ENCODE peak calls at places on chromosomes 4 and X, in seven cellular contexts. R is esophagus squamous epithelium, J is cardiac muscle cell, Y is trophoblast cell, Q is right atrium auricular region, A is body of pancreas, U is left ventricle myocardium inferior. P is an unnamed sample. For H3K4me1, the result is how much of the 10 kb centered on the place peaks cover.

GRCh38 chr4:133154725-133155124 is 5.6 kb downstream of the PCDH10 start:
- DNase-seq in U (no peak), R (no peak), Y (peak), A (no peak), J (peak), Q (no peak), P (no peak)

GRCh38 chrX:1387141-1387776 is 4.7 kb downstream of the SLC25A6 start:
- DNase-seq in Q (peak), Y (no peak), R (no peak), U (no peak), A (peak), J (no peak), P (no peak)

GRCh38 chrX:109347618-109348017 is 134.3 kb downstream of the GUCY2F start:
- DNase-seq in Y (no peak), A (no peak), J (no peak), U (no peak), R (no peak), Q (no peak), P (no peak)

GRCh38 chr4:46484881-46485280 is 95.0 kb upstream of the GABRA2 start:
- DNase-seq in A (no peak), R (no peak), Y (no peak), U (no peak), J (no peak), Q (no peak), P (no peak)

GRCh38 chr4:145609494-145610427 is 9.4 kb upstream of the MMAA start:
- DNase-seq in A (peak), Q (peak), R (no peak), Y (peak), J (peak), U (peak), P (peak)

GRCh38 chr4:13829457-13829856 is 201.9 kb upstream of the BOD1L1 start:
- DNase-seq in R (no peak), U (no peak), J (no peak), Y (no peak), Q (no peak), A (no peak), P (no peak)

GRCh38 chrX:136711147-136711546 is 63.2 kb downstream of the CD40LG start:
- DNase-seq in J (peak), A (no peak), Y (no peak), Q (no peak), R (no peak), U (peak), P (peak)

GRCh38 chr4:40481977-40482376 is 146.8 kb downstream of the CHRNA9 start:
- DNase-seq in U (no peak), Y (no peak), A (no peak), Q (no peak), J (no peak), R (no peak), P (no peak)

GRCh38 chr4:153223418-153223792 is 19.2 kb downstream of the TRIM2 start:
- DNase-seq in J (peak), R (no peak), U (no peak), A (no peak), Q (no peak), Y (no peak), P (no peak)

GRCh38 chrX:17192111-17192510 is 182.9 kb upstream of the NHS start:
- DNase-seq in Y (no peak), Q (no peak), A (no peak), U (no peak), R (no peak), J (no peak), P (no peak)

GRCh38 chr4:169377367-169377766 is 106.6 kb upstream of the SH3RF1 start:
- DNase-seq in Y (no peak), Q (no peak), U (no peak), J (no peak), A (no peak), R (no peak), P (no peak)

GRCh38 chrX:1531106-1531890 is 5.7 kb downstream of the P2RY8 start:
- DNase-seq in Y (no peak), J (no peak), R (no peak), A (no peak), Q (no peak), U (no peak), P (no peak)

GRCh38 chr4:63906660-63907146 is 502.5 kb downstream of the TECRL start:
- DNase-seq in A (no peak), U (no peak), R (no peak), Y (no peak), Q (no peak), J (no peak), P (no peak)

GRCh38 chrX:13487731-13488505 is 81.5 kb upstream of the EGFL6 start:
- DNase-seq in J (peak), R (no peak), A (peak), U (no peak), Q (no peak), Y (peak), P (peak)

GRCh38 chr4:38004062-38004461 is 43.9 kb downstream of the PTTG2 start:
- DNase-seq in U (no peak), Y (no peak), R (no peak), J (no peak), Q (no peak), A (no peak), P (no peak)

GRCh38 chrX:42143866-42144592 is 220.7 kb upstream of the CASK start:
- DNase-seq in R (no peak), U (no peak), Q (no peak), A (no peak), Y (no peak), J (peak), P (no peak)

GRCh38 chr4:44869222-44869882 is 143.0 kb upstream of the GNPDA2 start:
- DNase-seq in A (no peak), Y (no peak), J (no peak), R (no peak), U (no peak), Q (no peak), P (no peak)

GRCh38 chr4:125323547-125324100 is 8.9 kb downstream of the FAT4 start:
- DNase-seq in J (peak), R (no peak), Y (no peak), U (no peak), A (no peak), Q (no peak), P (no peak)

GRCh38 chr4:147233-147632 is 22.9 kb downstream of the ZNF718 start:
- DNase-seq in J (no peak), Y (no peak), U (no peak), R (no peak), Q (no peak), A (no peak), P (no peak)

GRCh38 chr4:87236851-87237250 is 16.4 kb upstream of the KLHL8 start:
- DNase-seq in R (no peak), A (no peak), J (no peak), U (no peak), Y (peak), Q (no peak), P (no peak)

GRCh38 chr4:141153751-141154510 is 20.7 kb upstream of the RNF150 start:
- DNase-seq in R (no peak), A (no peak), U (no peak), J (peak), Q (no peak), Y (no peak), P (no peak)

GRCh38 chrX:22136711-22137110 is 104.6 kb downstream of the PHEX start:
- DNase-seq in U (no peak), J (no peak), A (no peak), Q (no peak), R (no peak), Y (no peak), P (no peak)

GRCh38 chrX:39638526-39638925 is 459.2 kb downstream of the BCOR start:
- DNase-seq in Y (no peak), J (no peak), Q (no peak), A (no peak), U (no peak), R (no peak), P (no peak)
- H3K4me1 ChIP-seq in Y (under half), J (under half), Q (under half), A (under half), U (under half), R (under half), P (under half)

DNA sequence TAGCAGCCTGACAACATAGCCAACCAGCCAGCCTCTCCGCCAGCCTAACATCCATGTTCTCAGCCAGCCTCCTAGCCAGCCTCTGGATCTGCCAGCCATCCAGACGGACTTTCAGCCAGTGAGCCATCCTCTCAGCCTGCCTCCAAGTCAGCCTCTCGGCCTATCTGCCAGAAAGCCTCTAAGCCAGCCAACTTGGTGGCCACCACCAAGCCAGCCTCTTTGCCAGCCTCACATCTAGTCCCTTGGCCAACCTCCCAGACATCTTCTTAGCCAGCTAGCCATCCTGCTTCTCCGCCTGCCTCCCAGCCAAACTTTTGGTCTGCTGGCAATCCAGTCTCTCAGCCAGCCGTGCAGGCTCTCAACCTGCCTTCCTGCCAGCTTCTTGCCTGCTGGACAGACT is 16.4 kb upstream of the ARAP2 start:
- DNase-seq in Y (no peak), U (no peak), R (no peak), A (no peak), J (no peak), Q (no peak), P (no peak)
- H3K4me1 ChIP-seq in Y (under half), U (under half), R (under half), A (under half), J (under half), Q (under half), P (under half)

GRCh38 chr4:15778742-15779231 is 659 bp downstream of the CD38 start:
- DNase-seq in J (peak), U (peak), R (no peak), Y (no peak), Q (no peak), A (peak), P (peak)
- H3K4me1 ChIP-seq in J (under half), U (under half), R (under half), Y (under half), Q (under half), A (under half), P (under half)

DNA sequence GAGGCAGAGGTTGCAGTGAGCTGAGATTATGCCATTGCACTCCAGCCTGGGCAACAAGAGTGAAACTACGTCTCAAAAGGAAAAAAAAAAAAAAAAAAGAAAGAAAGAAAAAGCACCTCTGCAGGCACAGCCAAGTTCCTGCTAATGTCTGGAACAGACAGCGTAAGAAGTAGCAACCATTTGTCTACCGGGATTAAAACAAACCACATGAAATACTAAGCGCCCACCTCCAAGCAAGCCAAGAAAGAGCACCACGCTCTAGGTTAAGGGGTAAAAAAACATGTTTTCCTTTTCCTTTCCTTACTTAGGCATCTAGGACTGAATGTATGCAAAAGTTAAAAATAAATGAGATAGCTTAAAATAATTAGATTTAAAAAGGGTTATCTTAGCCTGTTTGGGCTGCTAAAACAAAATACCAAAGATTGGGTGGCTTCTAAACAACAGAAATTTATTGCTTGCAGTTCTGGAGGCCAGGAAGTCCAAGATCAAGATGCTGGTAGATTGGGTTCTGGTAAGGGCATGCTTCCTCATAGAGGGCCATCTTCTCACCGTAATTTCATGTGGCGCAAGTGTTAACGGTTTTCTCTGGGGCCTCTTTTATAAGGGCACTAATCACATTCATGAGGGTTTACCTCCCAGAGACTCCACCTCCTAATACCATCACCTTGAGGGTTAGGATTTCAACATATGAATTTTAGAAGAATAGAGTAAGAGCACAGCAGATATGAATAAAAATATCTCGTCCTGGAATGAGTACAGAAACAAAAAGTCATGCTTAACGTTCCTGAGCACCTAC is 12.3 kb downstream of the GPC4 start:
- DNase-seq in J (no peak), Y (peak), U (no peak), A (no peak), R (no peak), Q (no peak), P (no peak)
- H3K4me1 ChIP-seq in J (under half), Y (under half), U (under half), A (under half), R (under half), Q (under half), P (under half)

DNA sequence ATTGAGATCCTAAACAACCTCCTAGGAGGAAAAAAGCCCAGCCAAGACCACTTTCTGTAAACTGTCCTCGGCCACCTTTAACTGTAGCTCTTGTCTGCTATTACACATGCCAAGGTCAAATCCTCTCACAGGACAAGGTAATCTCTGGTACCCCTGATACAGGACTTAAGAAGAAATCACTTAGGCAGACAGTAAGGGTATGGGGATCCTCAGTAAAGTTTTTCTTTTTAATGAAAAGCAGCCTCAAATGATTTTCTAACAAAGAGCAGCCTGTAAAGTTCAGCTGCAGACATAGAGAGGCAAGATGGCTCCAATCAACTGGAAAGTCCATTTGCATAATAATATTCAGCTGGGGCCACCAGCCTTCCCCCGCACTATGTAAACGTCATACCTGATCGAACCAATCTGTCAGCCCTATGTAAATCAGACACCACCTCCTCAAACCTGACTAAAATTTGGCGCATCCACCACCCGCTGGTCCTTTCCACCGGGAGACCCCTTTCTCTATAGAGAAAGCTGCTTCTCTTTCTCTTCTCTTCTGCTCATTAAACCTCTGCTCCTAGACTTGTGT is 14.6 kb upstream of the MPP1 start:
- DNase-seq in Q (no peak), A (no peak), U (no peak), Y (no peak), R (no peak), J (no peak), P (no peak)
- H3K4me1 ChIP-seq in Q (under half), A (under half), U (under half), Y (under half), R (under half), J (under half), P (under half)

GRCh38 chr4:6271206-6271605 is 1.6 kb downstream of the WFS1 start:
- DNase-seq in R (no peak), Q (no peak), U (no peak), J (no peak), Y (no peak), A (no peak), P (no peak)
- H3K4me1 ChIP-seq in R (under half), Q (under half), U (half or more), J (under half), Y (under half), A (under half), P (under half)

GRCh38 chr4:74669702-74670101 is 124.6 kb downstream of the BTC start:
- DNase-seq in J (no peak), R (no peak), U (no peak), A (no peak), Y (no peak), Q (no peak), P (no peak)
- H3K4me1 ChIP-seq in J (under half), R (under half), U (under half), A (under half), Y (under half), Q (under half), P (under half)

GRCh38 chr4:8197521-8197920 is 1.6 kb upstream of the SH3TC1 start:
- DNase-seq in Y (no peak), Q (no peak), A (no peak), J (no peak), R (no peak), U (no peak), P (no peak)
- H3K4me1 ChIP-seq in Y (half or more), Q (under half), A (half or more), J (under half), R (half or more), U (half or more), P (under half)

DNA sequence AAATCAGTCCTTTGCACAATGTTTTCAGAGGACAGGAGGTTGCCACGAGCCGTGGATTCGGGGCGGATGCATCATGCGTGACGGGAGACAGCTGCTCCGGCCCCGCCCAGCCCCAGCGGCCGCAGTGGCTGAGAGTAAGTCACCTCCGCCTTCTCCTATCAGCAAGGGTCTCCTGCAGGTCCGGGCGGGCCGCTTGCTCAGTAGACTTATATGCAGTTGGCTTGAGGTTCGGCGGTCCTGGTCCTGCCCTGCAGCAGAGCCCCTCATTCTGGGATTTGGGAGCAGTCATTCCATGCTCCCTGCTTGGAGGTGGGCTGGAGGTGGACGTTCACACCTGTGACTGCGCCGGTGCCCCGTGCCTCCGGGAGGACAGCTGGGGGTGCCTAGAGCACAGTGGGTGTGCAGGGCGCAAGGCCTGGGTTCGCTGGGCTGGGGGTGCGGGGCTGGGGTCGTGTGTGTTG is 86.3 kb upstream of the ADRA2C start:
- DNase-seq in J (no peak), A (no peak), Y (no peak), U (no peak), R (no peak), Q (no peak), P (no peak)
- H3K4me1 ChIP-seq in J (under half), A (under half), Y (under half), U (under half), R (under half), Q (under half), P (under half)

GRCh38 chr4:68346461-68346860 is 3.4 kb downstream of the YTHDC1 start:
- DNase-seq in R (no peak), J (no peak), Y (peak), U (no peak), A (no peak), Q (no peak), P (no peak)
- H3K4me1 ChIP-seq in R (under half), J (under half), Y (under half), U (half or more), A (half or more), Q (under half), P (under half)

P was measured in colonic mucosa.